ENCODE peak calls at places on chromosomes 7 and 10, in five cellular contexts. L, F, Q, X and V are unnamed samples.

GRCh38 chr10:16904049-16904448 is 86.8 kb upstream of the RSU1 start:
- DNase-seq in Q (no peak), L (no peak), X (no peak), F (no peak), V (no peak)

GRCh38 chr7:115038158-115038557 is 116.3 kb downstream of the MDFIC start:
- DNase-seq in F (no peak), L (peak; percentile 57), Q (no peak), X (no peak), V (no peak)

GRCh38 chr10:87952612-87953011 is 89.2 kb downstream of the PTEN start:
- DNase-seq in L (no peak), F (peak; percentile 6), X (no peak), Q (no peak), V (no peak)

GRCh38 chr10:83848696-83849095 is 290.6 kb upstream of the GHITM start:
- DNase-seq in L (no peak), X (no peak), Q (no peak), F (no peak), V (no peak)

GRCh38 chr7:23184709-23185354 is 3.0 kb downstream of the NUP42 start:
- DNase-seq in Q (peak; percentile 51), X (no peak), L (peak; percentile 65), F (peak; percentile 49), V (no peak)

GRCh38 chr10:129938460-129938859 is 25.6 kb downstream of the EBF3 start:
- DNase-seq in Q (no peak), X (no peak), F (no peak), L (no peak), V (no peak)

GRCh38 chr10:22505923-22506685 is 160.8 kb downstream of the SPAG6 start:
- DNase-seq in X (no peak), F (no peak), Q (no peak), L (peak; percentile 30), V (no peak)

GRCh38 chr10:31778627-31779026 is 150.0 kb downstream of the ARHGAP12 start:
- DNase-seq in Q (peak; percentile 62), L (no peak), F (no peak), X (no peak), V (no peak)

GRCh38 chr10:62707810-62708209 is 96.7 kb upstream of the ADO start:
- DNase-seq in L (no peak), Q (no peak), X (no peak), F (no peak), V (no peak)

GRCh38 chr10:51397695-51398094 is 301.7 kb downstream of the CSTF2T start:
- DNase-seq in Q (peak; percentile 84), F (no peak), L (peak; percentile 100), X (no peak), V (no peak)

GRCh38 chr7:42156957-42157721 is 79.9 kb downstream of the GLI3 start:
- DNase-seq in L (no peak), F (no peak), X (no peak), Q (no peak), V (no peak)

GRCh38 chr7:621572-622285 is 102.1 kb upstream of the PDGFA start:
- DNase-seq in F (no peak), Q (no peak), X (no peak), L (peak; percentile 56), V (no peak)

GRCh38 chr10:28796606-28797512 is 119.5 kb downstream of the BAMBI start:
- DNase-seq in Q (peak; percentile 83), F (no peak), L (peak; percentile 71), X (no peak), V (no peak)

GRCh38 chr7:8215648-8216047 is 46.3 kb downstream of the ICA1 start:
- DNase-seq in Q (no peak), F (no peak), X (no peak), L (no peak), V (no peak)

GRCh38 chr10:50623299-50624153 is at the start of gene SGMS1:
- DNase-seq in X (peak; percentile 77), F (peak; percentile 68), Q (peak; percentile 83), L (peak; percentile 97), V (peak; percentile 92)

GRCh38 chr7:105222953-105223352 is 165.8 kb downstream of the SRPK2 start:
- DNase-seq in Q (no peak), X (no peak), L (no peak), F (no peak), V (no peak)

DNA sequence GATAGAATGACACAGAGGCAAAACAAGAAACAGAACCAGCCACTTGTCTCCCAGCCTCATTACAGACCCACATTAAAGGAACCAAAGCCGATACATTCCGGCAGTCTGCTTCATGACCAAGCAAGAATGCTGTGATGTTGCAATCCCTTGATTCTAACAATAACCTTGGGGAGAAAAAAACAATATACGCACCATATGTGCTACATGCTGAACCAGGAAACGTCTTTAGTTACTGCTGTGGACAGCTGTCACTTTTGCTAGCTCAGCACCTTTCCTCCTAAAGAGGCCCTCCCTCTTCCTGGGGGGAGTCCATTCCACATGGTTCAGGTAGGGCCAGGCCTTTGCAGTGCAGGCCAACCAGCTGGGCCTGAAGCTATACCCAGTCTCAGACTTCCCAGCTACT is 79.1 kb downstream of the PRTFDC1 start:
- DNase-seq in F (peak; percentile 68), Q (peak; percentile 95), L (no peak), X (no peak), V (no peak)
- H3K27ac ChIP-seq in F (no peak overlapping the region), Q (peak overlapping the region; percentile 63), L (no peak overlapping the region), X (no peak overlapping the region), V (no peak overlapping the region)

GRCh38 chr10:120643373-120643772 is 186.3 kb downstream of the PLPP4 start:
- DNase-seq in L (no peak), F (no peak), Q (no peak), X (no peak), V (no peak)
- H3K4me2 ChIP-seq in L (no peak overlapping the region), F (no peak overlapping the region), Q (no peak overlapping the region), X (no peak overlapping the region), V (no peak overlapping the region)

GRCh38 chr7:37344886-37345579 is 103.6 kb downstream of the ELMO1 start:
- DNase-seq in Q (no peak), F (no peak), X (no peak), L (no peak), V (no peak)
- H3K4me1 ChIP-seq in Q (no peaks in the 10 kb centered on the region), F (no peaks in the 10 kb centered on the region), X (no peaks in the 10 kb centered on the region), L (no peaks in the 10 kb centered on the region), V (peaks cover 35% of the 10 kb centered on the region)

GRCh38 chr10:49035920-49036319 is 79.4 kb downstream of the VSTM4 start:
- DNase-seq in L (no peak), F (no peak), Q (no peak), X (no peak), V (no peak)

GRCh38 chr10:49038711-49039110 is 76.6 kb downstream of the VSTM4 start:
- DNase-seq in L (no peak), Q (no peak), F (no peak), X (no peak), V (no peak)

GRCh38 chr10:49036638-49037037 is 78.7 kb downstream of the VSTM4 start:
- DNase-seq in Q (no peak), X (no peak), L (no peak), F (no peak), V (no peak)

GRCh38 chr10:49039409-49039808 is 75.9 kb downstream of the VSTM4 start:
- DNase-seq in Q (no peak), F (no peak), L (no peak), X (no peak), V (no peak)

GRCh38 chr10:49037187-49037586 is 78.1 kb downstream of the VSTM4 start:
- DNase-seq in Q (peak; percentile 56), F (no peak), L (peak; percentile 93), X (no peak), V (no peak)
- H3K27ac ChIP-seq in Q (no peak overlapping the region), F (no peak overlapping the region), L (peak overlapping the region; percentile 14), X (no peak overlapping the region), V (no peak overlapping the region)

GRCh38 chr10:81096558-81096957 is 558.9 kb downstream of the SH2D4B start:
- DNase-seq in F (no peak), L (no peak), X (no peak), Q (no peak), V (no peak)
- H3K4me2 ChIP-seq in F (no peak overlapping the region), L (no peak overlapping the region), X (no peak overlapping the region), Q (no peak overlapping the region), V (no peak overlapping the region)

GRCh38 chr10:110827410-110827809 is 44.3 kb upstream of the PDCD4 start:
- DNase-seq in F (peak; percentile 24), X (no peak), L (peak; percentile 64), Q (peak; percentile 82), V (no peak)

GRCh38 chr10:110827872-110828271 is 43.9 kb upstream of the PDCD4 start:
- DNase-seq in L (no peak), F (no peak), Q (no peak), X (no peak), V (no peak)

GRCh38 chr10:110824660-110825059 is 47.1 kb upstream of the PDCD4 start:
- DNase-seq in X (no peak), L (no peak), F (no peak), Q (no peak), V (no peak)

GRCh38 chr10:110824152-110824441 is 47.6 kb upstream of the PDCD4 start:
- DNase-seq in Q (no peak), F (no peak), L (no peak), X (no peak), V (no peak)

DNA sequence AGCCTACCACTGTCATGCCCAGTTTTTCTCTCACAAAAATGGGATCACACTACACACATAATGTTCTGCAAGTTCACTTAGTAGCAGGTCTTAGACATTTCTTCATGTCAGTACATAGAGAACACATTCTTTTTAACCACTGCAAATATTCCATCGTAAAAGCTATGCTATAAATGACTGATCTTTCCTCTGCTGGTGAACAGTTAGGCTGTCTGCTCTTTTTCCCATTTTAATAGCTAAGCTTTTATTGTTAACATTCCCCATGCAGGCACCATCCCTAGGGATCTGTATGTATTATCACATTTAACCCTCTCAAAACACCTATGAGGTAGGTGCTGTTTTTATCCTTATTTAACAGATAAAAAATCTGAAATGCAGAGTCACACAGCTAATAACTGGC is 46.2 kb upstream of the PDCD4 start:
- DNase-seq in X (no peak), Q (no peak), F (no peak), L (no peak), V (no peak)
- H3K4me1 ChIP-seq in X (no peaks in the 10 kb centered on the region), Q (peaks cover 7% of the 10 kb centered on the region), F (peaks cover 68% of the 10 kb centered on the region), L (peaks cover 9% of the 10 kb centered on the region), V (no peaks in the 10 kb centered on the region)

GRCh38 chr10:121753726-121754476 is 155.7 kb upstream of the FGFR2 start:
- DNase-seq in L (peak; percentile 88), F (no peak), Q (peak; percentile 87), X (no peak), V (peak; percentile 72)
- H3K27ac ChIP-seq in L (peak overlapping the region; percentile 87), F (no peak overlapping the region), Q (no peak overlapping the region), X (no peak overlapping the region), V (peak overlapping the region; percentile 16)

DNA sequence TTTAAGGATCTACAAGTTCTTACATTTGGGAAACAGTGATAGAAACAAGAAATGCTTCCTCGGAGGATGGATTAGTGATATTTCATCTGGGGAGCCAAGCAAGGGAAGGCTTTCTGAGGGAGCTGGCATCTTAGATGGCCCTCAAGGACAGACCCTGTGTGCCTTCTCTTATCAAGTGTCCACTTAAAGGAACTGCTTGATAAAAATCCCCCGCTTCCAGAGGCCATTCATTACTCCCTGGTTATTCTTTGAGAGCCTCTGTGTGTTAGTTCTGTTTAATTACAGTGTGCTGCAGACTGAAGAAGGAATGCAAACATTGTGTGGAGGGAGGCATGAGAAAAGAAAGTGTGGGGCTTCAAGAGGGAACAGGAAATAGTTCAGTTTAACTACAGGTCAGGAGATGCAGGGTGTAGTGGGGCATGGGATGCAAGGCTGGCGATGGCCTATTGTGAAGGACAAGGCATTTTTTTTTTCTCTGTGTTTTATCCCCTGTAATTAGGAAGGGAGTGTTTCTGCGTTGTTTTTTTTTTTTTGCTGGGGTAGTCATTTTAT is 145.4 kb downstream of the SNX10 start:
- DNase-seq in L (no peak), X (no peak), Q (no peak), F (no peak), V (no peak)
- H3K4me2 ChIP-seq in L (no peak overlapping the region), X (no peak overlapping the region), Q (no peak overlapping the region), F (no peak overlapping the region), V (no peak overlapping the region)